ENCODE peak calls at places on chromosomes 13 and 19, in four cellular contexts. One of them, this sample, is unnamed.

GRCh38 chr19:19541572-19541971 is 3.5 kb downstream of the CILP2 start:
- DNase-seq in GF-D8: no peak
- DNase-seq in cardiac fibroblast: no peak
- DNase-seq in activated T-helper 1 cell treated with Interleukin-2 at 50 U/mL for 16 hours: no peak
- DNase-seq in this sample: no peak

GRCh38 chr13:73914119-73914518 is 220.1 kb downstream of the KLF12 start:
- DNase-seq in GF-D8: no peak
- DNase-seq in cardiac fibroblast: peak; percentile 49
- DNase-seq in activated T-helper 1 cell treated with Interleukin-2 at 50 U/mL for 16 hours: no peak
- DNase-seq in this sample: no peak

GRCh38 chr19:3224346-3225325 is at the start of gene CELF5:
- DNase-seq in GF-D8: no peak
- DNase-seq in cardiac fibroblast: peak; percentile 37
- DNase-seq in activated T-helper 1 cell treated with Interleukin-2 at 50 U/mL for 16 hours: peak; percentile 41
- DNase-seq in this sample: no peak

GRCh38 chr19:42816901-42817300 is 51.4 kb upstream of the PSG8 start:
- DNase-seq in GF-D8: no peak
- DNase-seq in cardiac fibroblast: no peak
- DNase-seq in activated T-helper 1 cell treated with Interleukin-2 at 50 U/mL for 16 hours: no peak
- DNase-seq in this sample: no peak

GRCh38 chr19:34269968-34270621 is 15.7 kb downstream of the GARRE1 start:
- DNase-seq in GF-D8: peak; percentile 72
- DNase-seq in cardiac fibroblast: peak; percentile 81
- DNase-seq in activated T-helper 1 cell treated with Interleukin-2 at 50 U/mL for 16 hours: peak; percentile 62
- DNase-seq in this sample: no peak

GRCh38 chr13:35953537-35954206 is 177.5 kb downstream of the DCLK1 start:
- DNase-seq in GF-D8: no peak
- DNase-seq in cardiac fibroblast: peak; percentile 96
- DNase-seq in activated T-helper 1 cell treated with Interleukin-2 at 50 U/mL for 16 hours: no peak
- DNase-seq in this sample: peak; percentile 5

GRCh38 chr13:44394649-44395048 is 21.0 kb downstream of the SERP2 start:
- DNase-seq in GF-D8: no peak
- DNase-seq in cardiac fibroblast: no peak
- DNase-seq in activated T-helper 1 cell treated with Interleukin-2 at 50 U/mL for 16 hours: no peak
- DNase-seq in this sample: no peak

GRCh38 chr13:67574320-67575233 is 344.4 kb upstream of the PCDH9 start:
- DNase-seq in GF-D8: no peak
- DNase-seq in cardiac fibroblast: peak; percentile 42
- DNase-seq in activated T-helper 1 cell treated with Interleukin-2 at 50 U/mL for 16 hours: no peak
- DNase-seq in this sample: no peak

GRCh38 chr13:39284801-39285388 is 246.6 kb downstream of the NHLRC3 start:
- DNase-seq in GF-D8: no peak
- DNase-seq in cardiac fibroblast: peak; percentile 39
- DNase-seq in activated T-helper 1 cell treated with Interleukin-2 at 50 U/mL for 16 hours: no peak
- DNase-seq in this sample: no peak

GRCh38 chr19:38142176-38143035 is 81.6 kb downstream of the DPF1 start:
- DNase-seq in GF-D8: no peak
- DNase-seq in cardiac fibroblast: peak; percentile 67
- DNase-seq in activated T-helper 1 cell treated with Interleukin-2 at 50 U/mL for 16 hours: no peak
- DNase-seq in this sample: no peak

GRCh38 chr19:29671393-29672076 is 6.3 kb downstream of the PLEKHF1 start:
- DNase-seq in GF-D8: peak; percentile 43
- DNase-seq in cardiac fibroblast: peak; percentile 61
- DNase-seq in activated T-helper 1 cell treated with Interleukin-2 at 50 U/mL for 16 hours: peak; percentile 83
- DNase-seq in this sample: peak; percentile 18

GRCh38 chr13:79448413-79448812 is 32.5 kb upstream of the NDFIP2 start:
- DNase-seq in GF-D8: peak; percentile 94
- DNase-seq in cardiac fibroblast: no peak
- DNase-seq in activated T-helper 1 cell treated with Interleukin-2 at 50 U/mL for 16 hours: no peak
- DNase-seq in this sample: peak; percentile 26

GRCh38 chr13:98333481-98333880 is 156.4 kb upstream of the RNF113B start:
- DNase-seq in GF-D8: no peak
- DNase-seq in cardiac fibroblast: no peak
- DNase-seq in activated T-helper 1 cell treated with Interleukin-2 at 50 U/mL for 16 hours: no peak
- DNase-seq in this sample: no peak

This sample was measured in HL-60.